ENCODE peak calls at places on chromosome 17, in four cellular contexts. K, T, Y and L are unnamed samples. For H3K4me1, the result is how much of the 10 kb centered on the place peaks cover.

GRCh38 chr17:43774304-43775250 is 4.2 kb downstream of the DUSP3 start:
- DNase-seq in K (no peak), T (no peak), Y (no peak), L (no peak)

GRCh38 chr17:34464812-34465211 is 101.8 kb upstream of the CCL1 start:
- DNase-seq in Y (no peak), T (no peak), K (no peak), L (no peak)

GRCh38 chr17:17669081-17669850 is 12.0 kb upstream of the RAI1 start:
- DNase-seq in T (peak), K (no peak), Y (no peak), L (no peak)

GRCh38 chr17:11921296-11921695 is 76.0 kb downstream of the ZNF18 start:
- DNase-seq in T (no peak), K (no peak), Y (no peak), L (no peak)

GRCh38 chr17:74040291-74040690 is 163.2 kb upstream of the RPL38 start:
- DNase-seq in T (no peak), Y (no peak), K (no peak), L (no peak)

GRCh38 chr17:74923538-74924249 is 379 bp upstream of the OTOP2 start:
- DNase-seq in K (no peak), T (peak), Y (no peak), L (peak)

GRCh38 chr17:79980246-79981043 is 55.2 kb downstream of the TBC1D16 start:
- DNase-seq in T (peak), Y (no peak), K (no peak), L (no peak)

GRCh38 chr17:36599546-36600250 is 1.7 kb upstream of the MRM1 start:
- DNase-seq in K (no peak), Y (no peak), T (no peak), L (no peak)

GRCh38 chr17:50325906-50326305 is 20.0 kb upstream of the XYLT2 start:
- DNase-seq in T (no peak), K (no peak), Y (no peak), L (no peak)

GRCh38 chr17:75908201-75908600 is 3.5 kb upstream of the MRPL38 start:
- DNase-seq in T (no peak), Y (no peak), K (no peak), L (no peak)

GRCh38 chr17:64032081-64032480 is 11.6 kb upstream of the ICAM2 start:
- DNase-seq in Y (no peak), T (no peak), K (no peak), L (no peak)

GRCh38 chr17:58284613-58285421 is 4.1 kb upstream of the MPO start:
- DNase-seq in T (no peak), Y (no peak), K (no peak), L (no peak)

GRCh38 chr17:73194514-73195222 is 1.8 kb downstream of the COG1 start:
- DNase-seq in Y (no peak), T (no peak), K (no peak), L (no peak)

GRCh38 chr17:1181769-1182137 is 2.0 kb upstream of the ABR start:
- DNase-seq in T (no peak), Y (no peak), K (no peak), L (no peak)

GRCh38 chr17:80068301-80069160 is 32.1 kb downstream of the CCDC40 start:
- DNase-seq in T (peak), Y (peak), K (no peak), L (no peak)

DNA sequence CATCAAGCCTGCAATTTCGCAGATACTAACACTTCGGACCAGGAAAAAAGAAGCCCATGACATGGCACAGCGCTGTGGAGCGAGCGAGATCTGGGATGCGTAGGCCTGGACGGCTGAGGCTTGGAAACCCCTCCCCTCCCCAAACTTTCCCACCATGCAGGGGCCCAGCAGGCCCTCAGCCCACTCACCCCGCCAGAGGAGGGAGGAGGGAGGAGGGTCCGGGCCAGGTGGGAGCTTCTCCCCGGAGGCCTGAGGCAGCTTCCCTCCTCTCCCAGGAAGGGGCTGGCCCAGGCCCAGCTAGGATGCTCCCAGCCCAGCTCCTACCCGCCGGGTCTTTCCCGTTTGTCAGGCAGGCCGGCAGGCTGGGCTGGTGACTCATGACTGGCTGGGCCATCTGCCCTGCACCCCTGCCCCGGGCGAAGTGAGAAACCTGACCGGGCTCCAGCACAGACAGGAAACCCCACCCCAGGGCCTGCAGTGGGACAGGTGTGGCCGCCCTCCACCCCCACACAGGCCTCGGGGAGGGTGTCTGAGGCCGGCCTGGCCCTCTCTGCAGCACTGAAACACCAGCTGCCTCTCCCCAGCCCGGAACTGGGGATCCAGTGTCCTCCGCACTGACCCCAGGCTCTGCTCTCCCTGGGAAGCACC is 34.3 kb upstream of the SLC38A10 start:
- DNase-seq in T (peak), K (no peak), Y (peak), L (peak)
- TF ChIP-seq SMC3 in T (no peak), K (no peak), Y (no peak), L (peak)

GRCh38 chr17:40343126-40344119 is 21.1 kb downstream of the GJD3 start:
- DNase-seq in Y (no peak), T (no peak), K (no peak), L (no peak)
- TF ChIP-seq PBX3 in Y (no peak), T (no peak), K (no peak), L (no peak)

GRCh38 chr17:78725448-78726021 is 56.5 kb downstream of the CYTH1 start:
- DNase-seq in Y (no peak), T (no peak), K (no peak), L (no peak)
- H3K4me1 ChIP-seq in Y (under half), T (under half), K (half or more), L (under half)

GRCh38 chr17:2371183-2372130 is 29.4 kb downstream of the MNT start:
- DNase-seq in Y (no peak), T (peak), K (no peak), L (no peak)

GRCh38 chr17:2369551-2370210 is 31.2 kb downstream of the MNT start:
- DNase-seq in T (peak), K (no peak), Y (no peak), L (no peak)

GRCh38 chr17:2369039-2369438 is 31.7 kb downstream of the SGSM2 start:
- DNase-seq in T (no peak), Y (no peak), K (no peak), L (no peak)

GRCh38 chr17:2368383-2368782 is 31.1 kb downstream of the SGSM2 start:
- DNase-seq in T (peak), Y (no peak), K (no peak), L (no peak)

GRCh38 chr17:2370211-2370589 is 30.7 kb downstream of the MNT start:
- DNase-seq in Y (no peak), T (no peak), K (no peak), L (no peak)
- TF ChIP-seq SMC3 in Y (no peak), T (no peak), K (no peak), L (no peak)

GRCh38 chr17:8122923-8123694 is 797 bp downstream of the HES7 start:
- DNase-seq in T (peak), K (no peak), Y (no peak), L (peak)

GRCh38 chr17:8119575-8120519 is 1.5 kb upstream of the ALOXE3 start:
- DNase-seq in K (peak), Y (peak), T (peak), L (peak)

GRCh38 chr17:8120520-8121443 is 2.5 kb upstream of the ALOXE3 start:
- DNase-seq in Y (no peak), T (peak), K (peak), L (peak)

GRCh38 chr17:8122391-8122922 is 1.4 kb downstream of the HES7 start:
- DNase-seq in K (no peak), T (no peak), Y (no peak), L (peak)

DNA sequence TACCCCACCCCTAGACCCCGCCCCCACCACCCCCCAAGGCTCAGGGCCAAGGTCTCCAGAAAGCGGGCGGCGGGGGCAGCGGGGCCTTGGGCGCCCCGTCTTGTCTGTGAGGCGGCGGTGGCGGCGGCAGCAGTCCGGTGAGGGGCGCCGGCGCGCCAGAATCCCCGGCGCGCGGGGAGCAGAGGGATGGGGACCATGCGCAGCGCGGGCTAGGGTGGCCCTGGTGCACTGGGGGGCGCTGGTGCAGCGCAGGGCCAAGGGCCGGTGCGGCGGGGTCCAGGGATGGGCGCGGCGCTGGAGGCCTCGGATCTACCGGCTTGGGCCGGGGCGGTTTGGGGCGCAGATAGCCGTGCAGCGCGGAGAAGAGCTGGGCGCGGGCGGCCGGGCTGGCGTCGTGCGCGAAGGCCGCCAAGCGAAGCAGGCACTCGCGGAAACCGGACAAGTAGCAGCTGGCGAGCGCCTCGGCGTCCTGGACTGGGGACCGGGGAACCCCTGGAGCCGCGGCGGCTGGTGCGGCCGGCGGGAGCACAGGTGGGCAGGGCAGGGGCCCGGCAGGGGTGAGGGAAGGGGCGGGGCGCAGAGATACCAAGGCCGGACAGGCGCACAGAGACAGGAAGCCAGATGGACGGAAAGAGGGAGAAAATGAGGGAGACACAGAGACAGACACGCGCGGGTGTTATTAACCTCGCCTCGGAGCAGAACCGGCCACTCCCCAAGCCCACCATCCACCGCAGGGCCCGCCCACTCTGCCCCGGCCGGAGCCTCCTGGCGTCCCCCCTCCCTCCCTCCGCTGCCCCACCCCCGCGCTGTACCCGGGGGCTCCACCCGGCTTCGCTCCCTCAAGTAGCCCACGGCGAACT is 2.1 kb downstream of the HES7 start:
- DNase-seq in K (no peak), T (peak), Y (no peak), L (peak)
- TF ChIP-seq PBX3 in K (no peak), T (no peak), Y (no peak), L (peak)

DNA sequence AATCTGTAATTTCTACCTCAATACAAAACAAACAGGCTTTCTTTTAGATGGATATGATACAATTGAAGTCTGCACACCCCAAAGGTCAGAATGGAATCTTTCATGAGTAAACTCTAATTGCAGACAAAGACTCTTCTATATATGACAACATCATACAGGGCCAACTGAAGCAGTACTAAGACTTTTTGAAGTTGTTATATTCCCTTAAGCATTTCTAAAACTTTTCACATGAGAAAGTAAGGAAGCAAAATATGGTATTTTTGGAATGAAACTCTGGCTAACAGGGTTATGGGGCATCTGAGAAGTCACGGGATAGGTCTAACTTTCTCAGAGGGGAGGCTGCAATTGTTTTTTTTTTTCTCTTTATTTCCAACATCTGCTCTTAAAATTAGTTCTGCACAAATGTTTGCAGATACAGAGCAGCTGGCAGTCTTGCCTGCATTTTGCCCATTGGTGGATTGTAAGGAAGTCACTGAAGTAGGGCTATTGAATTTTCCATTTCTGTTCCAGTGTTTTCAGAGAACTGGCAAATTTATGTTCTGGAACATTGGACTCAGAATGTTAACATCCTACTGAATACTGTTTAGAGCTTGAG is 59.1 kb downstream of the SSH2 start:
- DNase-seq in K (no peak), Y (no peak), T (no peak), L (no peak)
- H3K4me1 ChIP-seq in K (under half), Y (under half), T (under half), L (under half)

DNA sequence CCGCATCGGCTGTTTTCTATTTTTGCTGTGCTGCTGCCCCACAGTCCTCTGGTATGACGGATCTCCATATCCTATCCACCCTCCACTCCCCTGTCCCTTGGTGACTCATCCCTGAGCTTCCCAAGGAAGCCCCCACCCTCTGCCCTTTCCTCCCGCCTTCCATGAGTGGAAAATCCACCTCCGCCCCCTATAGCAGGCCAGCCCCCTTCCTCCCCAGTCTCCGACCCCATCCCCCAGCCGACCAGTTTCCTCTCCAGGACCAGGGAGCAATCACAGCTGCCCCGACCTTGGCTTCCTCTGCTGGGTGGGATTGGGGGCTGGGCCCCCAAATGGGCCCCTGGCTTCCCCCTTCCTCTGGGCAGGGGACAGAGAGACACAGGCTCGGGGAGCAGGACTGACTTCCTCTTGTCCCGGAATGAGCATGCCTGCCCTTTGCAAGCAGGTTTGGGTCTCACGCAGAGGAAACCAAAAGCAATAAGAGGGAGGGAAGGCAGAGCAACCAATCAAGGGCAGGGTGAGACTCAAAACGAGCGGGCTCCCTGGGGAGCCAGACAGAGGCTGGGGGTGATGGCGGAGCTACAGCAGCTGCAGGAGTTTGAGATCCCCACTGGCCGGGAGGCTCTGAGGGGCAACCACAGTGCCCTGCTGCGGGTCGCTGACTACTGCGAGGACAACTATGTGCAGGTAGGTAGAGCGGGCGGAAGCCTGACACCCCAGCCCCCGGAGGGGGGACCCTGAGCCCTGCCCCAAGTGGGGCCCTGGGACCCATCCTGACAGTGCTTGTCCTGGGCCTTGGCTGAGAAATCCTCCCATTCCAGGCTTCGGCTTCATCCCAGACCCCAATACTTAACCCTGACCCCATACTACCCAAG is at the start of the genes ABI3 and GNGT2:
- DNase-seq in Y (no peak), T (peak), K (peak), L (no peak)
- TF ChIP-seq SMC3 in Y (no peak), T (no peak), K (peak), L (no peak)